ENCODE peak calls at places on chromosomes 7 and 10, in five cellular contexts. One of them, this sample, is unnamed.

GRCh38 chr7:142908921-142909870 is 23.7 kb upstream of the TRPV6 start:
- DNase-seq in Kasumi-1: peak
- DNase-seq in neural progenitor cell: peak
- DNase-seq in left cardiac atrium: no peak
- DNase-seq in naive thymus-derived CD8-positive, alpha-beta T cell: no peak
- DNase-seq in this sample: peak

GRCh38 chr10:15636446-15636845 is 83.3 kb downstream of the ITGA8 start:
- DNase-seq in Kasumi-1: no peak
- DNase-seq in neural progenitor cell: no peak
- DNase-seq in left cardiac atrium: no peak
- DNase-seq in naive thymus-derived CD8-positive, alpha-beta T cell: no peak
- DNase-seq in this sample: no peak

GRCh38 chr10:52451817-52452216 is 137.7 kb downstream of the DKK1 start:
- DNase-seq in Kasumi-1: no peak
- DNase-seq in neural progenitor cell: no peak
- DNase-seq in left cardiac atrium: no peak
- DNase-seq in naive thymus-derived CD8-positive, alpha-beta T cell: no peak
- DNase-seq in this sample: no peak

GRCh38 chr10:9635691-9636090 is 1382.0 kb upstream of the CELF2 start:
- DNase-seq in Kasumi-1: no peak
- DNase-seq in neural progenitor cell: no peak
- DNase-seq in left cardiac atrium: no peak
- DNase-seq in naive thymus-derived CD8-positive, alpha-beta T cell: no peak
- DNase-seq in this sample: no peak

GRCh38 chr10:43648083-43648391 is 644 bp downstream of the ZNF32 start:
- DNase-seq in Kasumi-1: peak
- DNase-seq in neural progenitor cell: no peak
- DNase-seq in left cardiac atrium: no peak
- DNase-seq in naive thymus-derived CD8-positive, alpha-beta T cell: no peak
- DNase-seq in this sample: no peak

GRCh38 chr7:65304175-65304574 is 69.5 kb upstream of the ZNF92 start:
- DNase-seq in Kasumi-1: no peak
- DNase-seq in neural progenitor cell: no peak
- DNase-seq in left cardiac atrium: no peak
- DNase-seq in naive thymus-derived CD8-positive, alpha-beta T cell: no peak
- DNase-seq in this sample: no peak

GRCh38 chr7:96823274-96823673 is 113.6 kb upstream of the SEM1 start:
- DNase-seq in Kasumi-1: no peak
- DNase-seq in neural progenitor cell: no peak
- DNase-seq in left cardiac atrium: no peak
- DNase-seq in naive thymus-derived CD8-positive, alpha-beta T cell: no peak
- DNase-seq in this sample: no peak

GRCh38 chr7:99170730-99171074 is 26.8 kb upstream of the SMURF1 start:
- DNase-seq in Kasumi-1: no peak
- DNase-seq in neural progenitor cell: no peak
- DNase-seq in left cardiac atrium: no peak
- DNase-seq in naive thymus-derived CD8-positive, alpha-beta T cell: no peak
- DNase-seq in this sample: no peak

GRCh38 chr7:79091661-79092060 is 361.8 kb downstream of the MAGI2 start:
- DNase-seq in Kasumi-1: no peak
- DNase-seq in neural progenitor cell: no peak
- DNase-seq in left cardiac atrium: no peak
- DNase-seq in naive thymus-derived CD8-positive, alpha-beta T cell: no peak
- DNase-seq in this sample: no peak

GRCh38 chr10:24518981-24519597 is 204.6 kb downstream of the ARHGAP21 start:
- DNase-seq in Kasumi-1: peak
- DNase-seq in neural progenitor cell: peak
- DNase-seq in left cardiac atrium: peak
- DNase-seq in naive thymus-derived CD8-positive, alpha-beta T cell: no peak
- DNase-seq in this sample: no peak

GRCh38 chr7:149872419-149873073 is 1.2 kb upstream of the ATP6V0E2 start:
- DNase-seq in Kasumi-1: peak
- DNase-seq in neural progenitor cell: peak
- DNase-seq in left cardiac atrium: peak
- DNase-seq in naive thymus-derived CD8-positive, alpha-beta T cell: no peak
- DNase-seq in this sample: peak

GRCh38 chr7:137949416-137950262 is 52.2 kb downstream of the CREB3L2 start:
- DNase-seq in Kasumi-1: no peak
- DNase-seq in neural progenitor cell: no peak
- DNase-seq in left cardiac atrium: no peak
- DNase-seq in naive thymus-derived CD8-positive, alpha-beta T cell: no peak
- DNase-seq in this sample: no peak

GRCh38 chr10:86167101-86167761 is 199.4 kb downstream of the GRID1 start:
- DNase-seq in Kasumi-1: no peak
- DNase-seq in neural progenitor cell: no peak
- DNase-seq in left cardiac atrium: no peak
- DNase-seq in naive thymus-derived CD8-positive, alpha-beta T cell: no peak
- DNase-seq in this sample: no peak

GRCh38 chr10:78688945-78689935 is 379.5 kb upstream of the ZMIZ1 start:
- DNase-seq in Kasumi-1: no peak
- DNase-seq in neural progenitor cell: peak
- DNase-seq in left cardiac atrium: no peak
- DNase-seq in naive thymus-derived CD8-positive, alpha-beta T cell: no peak
- DNase-seq in this sample: peak

GRCh38 chr10:18610517-18610916 is 40.9 kb downstream of the NSUN6 start:
- DNase-seq in Kasumi-1: no peak
- DNase-seq in neural progenitor cell: peak
- DNase-seq in left cardiac atrium: peak
- DNase-seq in naive thymus-derived CD8-positive, alpha-beta T cell: no peak
- DNase-seq in this sample: no peak

GRCh38 chr7:158160199-158160598 is 427.4 kb downstream of the PTPRN2 start:
- DNase-seq in Kasumi-1: no peak
- DNase-seq in neural progenitor cell: no peak
- DNase-seq in left cardiac atrium: no peak
- DNase-seq in naive thymus-derived CD8-positive, alpha-beta T cell: no peak
- DNase-seq in this sample: peak

This sample was measured in coronary artery.